ENCODE peak calls at places on chromosomes 4 and X, in seven cellular contexts. M is GDM1; H is endothelial cell; A is nephron progenitor cell; Q is stimulated activated CD4-positive, alpha-beta T cell treated with anti-CD3 and anti-CD28 coated beads, Interleukin-15, amount 100 ng/mL, for 24 hours; V is hepatic stellate cell; F is activated naive CD4-positive, alpha-beta T cell treated with Interleukin-2 at 50 U/mL for 16 hours. D is an unnamed sample.

GRCh38 chrX:2691543-2692220 is 587 bp downstream of the CD99 start:
- DNase-seq in M (no peak), H (peak), A (peak), Q (peak), V (peak), F (peak), D (no peak)

GRCh38 chrX:100928660-100929613 is at the start of gene XKRX:
- DNase-seq in M (no peak), H (peak), A (peak), Q (peak), V (peak), F (peak), D (peak)

GRCh38 chr4:99642725-99643489 is 14.7 kb downstream of the C4orf54 start:
- DNase-seq in M (no peak), H (no peak), A (no peak), Q (no peak), V (no peak), F (no peak), D (no peak)

GRCh38 chrX:906586-906985 is 276.0 kb downstream of the SHOX start:
- DNase-seq in M (no peak), H (no peak), A (no peak), Q (no peak), V (no peak), F (no peak), D (no peak)

GRCh38 chr4:61274286-61274685 is 74.2 kb downstream of the ADGRL3 start:
- DNase-seq in M (no peak), H (no peak), A (no peak), Q (no peak), V (no peak), F (no peak), D (no peak)

GRCh38 chrX:40120838-40121580 is 23.3 kb upstream of the BCOR start:
- DNase-seq in M (peak), H (no peak), A (no peak), Q (no peak), V (no peak), F (no peak), D (no peak)

GRCh38 chrX:68498508-68499379 is at the start of gene YIPF6:
- DNase-seq in M (peak), H (peak), A (peak), Q (peak), V (peak), F (peak), D (peak)

GRCh38 chrX:97009391-97009790 is 125.7 kb downstream of the RPA4 start:
- DNase-seq in M (no peak), H (no peak), A (no peak), Q (no peak), V (no peak), F (no peak), D (no peak)

GRCh38 chr4:113711883-113712662 is 49.5 kb downstream of the CAMK2D start:
- DNase-seq in M (no peak), H (no peak), A (no peak), Q (no peak), V (no peak), F (no peak), D (no peak)

GRCh38 chr4:1982124-1983052 is 26.4 kb downstream of the NELFA start:
- DNase-seq in M (no peak), H (no peak), A (no peak), Q (no peak), V (no peak), F (no peak), D (no peak)

GRCh38 chrX:100635989-100636320 is 651 bp downstream of the TSPAN6 start:
- DNase-seq in M (no peak), H (no peak), A (no peak), Q (no peak), V (no peak), F (no peak), D (no peak)

GRCh38 chr4:184802203-184803015 is 23.4 kb downstream of the ACSL1 start:
- DNase-seq in M (no peak), H (no peak), A (no peak), Q (no peak), V (no peak), F (no peak), D (no peak)

GRCh38 chr4:53788011-53788410 is 196.7 kb upstream of the LNX1 start:
- DNase-seq in M (no peak), H (no peak), A (no peak), Q (no peak), V (no peak), F (no peak), D (no peak)

GRCh38 chrX:74138943-74139342 is 165.0 kb upstream of the ZCCHC13 start:
- DNase-seq in M (no peak), H (no peak), A (no peak), Q (no peak), V (no peak), F (no peak), D (no peak)

GRCh38 chrX:149916745-149917392 is 12.5 kb upstream of the HSFX4 start:
- DNase-seq in M (no peak), H (no peak), A (no peak), Q (no peak), V (no peak), F (no peak), D (peak)

GRCh38 chrX:136112781-136113180 is 34.6 kb upstream of the FHL1 start:
- DNase-seq in M (no peak), H (no peak), A (no peak), Q (no peak), V (no peak), F (no peak), D (no peak)

GRCh38 chr4:152073738-152074137 is 312.9 kb upstream of the GATB start:
- DNase-seq in M (no peak), H (no peak), A (no peak), Q (no peak), V (no peak), F (no peak), D (no peak)

GRCh38 chr4:36000941-36001557 is 243.3 kb downstream of the ARAP2 start:
- DNase-seq in M (no peak), H (no peak), A (no peak), Q (no peak), V (no peak), F (no peak), D (no peak)